ENCODE peak calls at places on chromosomes 13 and 19, in seven cellular contexts. J is HepG2, M is stomach, S is HCT116, O is breast epithelium, K is vagina, A is esophagus muscularis mucosa. X is an unnamed sample.

GRCh38 chr13:38755792-38756191 is 68.9 kb downstream of the FREM2 start:
- DNase-seq in J (no peak), M (peak), S (no peak), O (no peak), K (no peak), A (no peak), X (no peak)

GRCh38 chr19:46896076-46896794 is 35.4 kb downstream of the ARHGAP35 start:
- DNase-seq in J (no peak), M (no peak), S (no peak), O (no peak), K (no peak), A (no peak), X (no peak)

GRCh38 chr13:76455960-76456359 is 430.2 kb downstream of the KCTD12 start:
- DNase-seq in J (no peak), M (no peak), S (no peak), O (no peak), K (no peak), A (no peak), X (no peak)

GRCh38 chr13:111853766-111854165 is 213.2 kb upstream of the SOX1 start:
- DNase-seq in J (no peak), M (no peak), S (no peak), O (no peak), K (no peak), A (peak), X (no peak)

GRCh38 chr13:79405501-79405830 is 589 bp downstream of the RBM26 start:
- DNase-seq in J (no peak), M (no peak), S (no peak), O (no peak), K (no peak), A (no peak), X (no peak)

GRCh38 chr19:1307320-1307719 is 21.6 kb downstream of the EFNA2 start:
- DNase-seq in J (no peak), M (no peak), S (no peak), O (no peak), K (no peak), A (no peak), X (no peak)

GRCh38 chr19:8655340-8655709 is 24.9 kb downstream of the NFILZ start:
- DNase-seq in J (no peak), M (no peak), S (no peak), O (no peak), K (no peak), A (no peak), X (no peak)

GRCh38 chr13:41222259-41222852 is 28.0 kb upstream of the KBTBD7 start:
- DNase-seq in J (peak), M (peak), S (peak), O (no peak), K (no peak), A (no peak), X (peak)

GRCh38 chr13:21364357-21364756 is 94.7 kb downstream of the ZDHHC20 start:
- DNase-seq in J (no peak), M (no peak), S (no peak), O (no peak), K (no peak), A (peak), X (no peak)

GRCh38 chr13:43744630-43745029 is 42.1 kb downstream of the ENOX1 start:
- DNase-seq in J (no peak), M (no peak), S (no peak), O (no peak), K (no peak), A (no peak), X (no peak)

GRCh38 chr13:106349080-106349841 is 186.2 kb downstream of the EFNB2 start:
- DNase-seq in J (no peak), M (peak), S (peak), O (no peak), K (no peak), A (no peak), X (no peak)

GRCh38 chr19:55212447-55212846 is 3.1 kb upstream of the PTPRH start:
- DNase-seq in J (peak), M (no peak), S (peak), O (no peak), K (no peak), A (no peak), X (no peak)

GRCh38 chr13:95833126-95833525 is 156.2 kb downstream of the DNAJC3 start:
- DNase-seq in J (no peak), M (no peak), S (no peak), O (no peak), K (no peak), A (no peak), X (no peak)

GRCh38 chr19:3224346-3225325 is at the start of gene CELF5:
- DNase-seq in J (no peak), M (peak), S (no peak), O (peak), K (no peak), A (no peak), X (peak)

GRCh38 chr13:53778937-53779336 is 750.3 kb downstream of the OLFM4 start:
- DNase-seq in J (no peak), M (no peak), S (no peak), O (no peak), K (no peak), A (no peak), X (no peak)

GRCh38 chr13:87498681-87499080 is 172.5 kb upstream of the SLITRK5 start:
- DNase-seq in J (peak), M (no peak), S (no peak), O (no peak), K (no peak), A (no peak), X (no peak)

GRCh38 chr13:98775844-98776598 is 23.5 kb upstream of the SLC15A1 start:
- DNase-seq in J (peak), M (peak), S (peak), O (no peak), K (no peak), A (no peak), X (no peak)

GRCh38 chr19:531753-532571 is at the start of gene CDC34:
- DNase-seq in J (no peak), M (no peak), S (no peak), O (no peak), K (no peak), A (no peak), X (peak)

GRCh38 chr13:33800646-33801186 is 17.2 kb upstream of the RFC3 start:
- DNase-seq in J (no peak), M (no peak), S (no peak), O (no peak), K (no peak), A (no peak), X (no peak)

GRCh38 chr13:113448885-113449692 is 4.2 kb downstream of the ADPRHL1 start:
- DNase-seq in J (peak), M (peak), S (peak), O (peak), K (no peak), A (no peak), X (no peak)

GRCh38 chr13:104900186-104900817 is 1635.2 kb downstream of the EFNB2 start:
- DNase-seq in J (no peak), M (no peak), S (no peak), O (no peak), K (no peak), A (no peak), X (no peak)

GRCh38 chr19:48085077-48085476 is 25.5 kb downstream of the PLA2G4C start:
- DNase-seq in J (no peak), M (no peak), S (no peak), O (no peak), K (no peak), A (no peak), X (no peak)

GRCh38 chr19:2815923-2816322 is 3.7 kb upstream of the ZNF554 start:
- DNase-seq in J (no peak), M (no peak), S (no peak), O (no peak), K (no peak), A (no peak), X (no peak)

GRCh38 chr13:47628666-47629065 is 372.4 kb downstream of the SUCLA2 start:
- DNase-seq in J (no peak), M (no peak), S (no peak), O (no peak), K (no peak), A (no peak), X (no peak)

GRCh38 chr13:27634231-27634630 is 12.5 kb downstream of the POLR1D start:
- DNase-seq in J (no peak), M (no peak), S (no peak), O (peak), K (no peak), A (no peak), X (no peak)

GRCh38 chr13:66128201-66128600 is 1101.9 kb downstream of the PCDH9 start:
- DNase-seq in J (no peak), M (no peak), S (no peak), O (no peak), K (no peak), A (no peak), X (no peak)

GRCh38 chr13:31264146-31264545 is 64.4 kb downstream of the B3GLCT start:
- DNase-seq in J (no peak), M (no peak), S (no peak), O (no peak), K (no peak), A (no peak), X (no peak)

GRCh38 chr19:30088567-30088966 is 146.5 kb downstream of the URI1 start:
- DNase-seq in J (no peak), M (no peak), S (no peak), O (no peak), K (no peak), A (no peak), X (no peak)

GRCh38 chr19:58555369-58555885 is 522 bp upstream of the CHMP2A start:
- DNase-seq in J (no peak), M (no peak), S (no peak), O (no peak), K (no peak), A (no peak), X (no peak)

GRCh38 chr13:73998631-73999030 is 135.6 kb downstream of the KLF12 start:
- DNase-seq in J (no peak), M (no peak), S (no peak), O (no peak), K (no peak), A (no peak), X (no peak)

GRCh38 chr19:3094638-3095374 is 644 bp downstream of the GNA11 start:
- DNase-seq in J (no peak), M (no peak), S (no peak), O (no peak), K (no peak), A (no peak), X (no peak)

GRCh38 chr13:48009298-48009697 is 8.2 kb upstream of the SUCLA2 start:
- DNase-seq in J (peak), M (no peak), S (no peak), O (peak), K (no peak), A (no peak), X (no peak)

GRCh38 chr19:29587518-29587986 is 18.5 kb upstream of the POP4 start:
- DNase-seq in J (no peak), M (no peak), S (no peak), O (no peak), K (no peak), A (no peak), X (no peak)

GRCh38 chr19:12864721-12865715 is 16.2 kb downstream of the DNASE2 start:
- DNase-seq in J (peak), M (peak), S (no peak), O (no peak), K (no peak), A (no peak), X (no peak)

GRCh38 chr19:16889429-16889882 is 657 bp downstream of the F2RL3 start:
- DNase-seq in J (no peak), M (no peak), S (no peak), O (no peak), K (no peak), A (no peak), X (no peak)

GRCh38 chr19:54114340-54114826 is 1.1 kb downstream of the TFPT start:
- DNase-seq in J (no peak), M (peak), S (no peak), O (no peak), K (no peak), A (no peak), X (no peak)
- TF ChIP-seq POLR2AphosphoS5 in J (no peak), M (no peak), S (no peak), O (no peak), K (no peak), A (no peak), X (no peak)

GRCh38 chr19:10617409-10618121 is 7.8 kb upstream of the SLC44A2 start:
- DNase-seq in J (no peak), M (no peak), S (no peak), O (peak), K (no peak), A (no peak), X (no peak)
- TF ChIP-seq POLR2AphosphoS5 in J (no peak), M (no peak), S (no peak), O (peak), K (no peak), A (no peak), X (no peak)

GRCh38 chr13:24351423-24351822 is 42.0 kb downstream of the C1QTNF9 start:
- DNase-seq in J (no peak), M (no peak), S (no peak), O (no peak), K (no peak), A (peak), X (no peak)

GRCh38 chr13:24353736-24354135 is 44.4 kb downstream of the C1QTNF9 start:
- DNase-seq in J (no peak), M (no peak), S (no peak), O (no peak), K (no peak), A (peak), X (no peak)

GRCh38 chr13:24348385-24348784 is 39.0 kb downstream of the C1QTNF9 start:
- DNase-seq in J (no peak), M (no peak), S (no peak), O (no peak), K (no peak), A (peak), X (no peak)

GRCh38 chr13:24348797-24349515 is 39.6 kb downstream of the C1QTNF9 start:
- DNase-seq in J (no peak), M (peak), S (peak), O (no peak), K (no peak), A (peak), X (no peak)
- TF ChIP-seq POLR2AphosphoS5 in J (no peak), M (peak), S (peak), O (no peak), K (no peak), A (no peak), X (no peak)

GRCh38 chr19:38293281-38293680 is 10.8 kb upstream of the C19orf33 start:
- DNase-seq in J (no peak), M (no peak), S (no peak), O (no peak), K (no peak), A (no peak), X (no peak)

GRCh38 chr19:38294090-38294489 is 10.0 kb upstream of the C19orf33 start:
- DNase-seq in J (no peak), M (no peak), S (no peak), O (peak), K (no peak), A (no peak), X (no peak)

GRCh38 chr19:38303517-38304351 is at the start of gene C19orf33:
- DNase-seq in J (no peak), M (peak), S (peak), O (peak), K (no peak), A (no peak), X (no peak)

GRCh38 chr19:38304352-38304865 is 358 bp downstream of the C19orf33 start:
- DNase-seq in J (no peak), M (no peak), S (no peak), O (no peak), K (no peak), A (no peak), X (no peak)

DNA sequence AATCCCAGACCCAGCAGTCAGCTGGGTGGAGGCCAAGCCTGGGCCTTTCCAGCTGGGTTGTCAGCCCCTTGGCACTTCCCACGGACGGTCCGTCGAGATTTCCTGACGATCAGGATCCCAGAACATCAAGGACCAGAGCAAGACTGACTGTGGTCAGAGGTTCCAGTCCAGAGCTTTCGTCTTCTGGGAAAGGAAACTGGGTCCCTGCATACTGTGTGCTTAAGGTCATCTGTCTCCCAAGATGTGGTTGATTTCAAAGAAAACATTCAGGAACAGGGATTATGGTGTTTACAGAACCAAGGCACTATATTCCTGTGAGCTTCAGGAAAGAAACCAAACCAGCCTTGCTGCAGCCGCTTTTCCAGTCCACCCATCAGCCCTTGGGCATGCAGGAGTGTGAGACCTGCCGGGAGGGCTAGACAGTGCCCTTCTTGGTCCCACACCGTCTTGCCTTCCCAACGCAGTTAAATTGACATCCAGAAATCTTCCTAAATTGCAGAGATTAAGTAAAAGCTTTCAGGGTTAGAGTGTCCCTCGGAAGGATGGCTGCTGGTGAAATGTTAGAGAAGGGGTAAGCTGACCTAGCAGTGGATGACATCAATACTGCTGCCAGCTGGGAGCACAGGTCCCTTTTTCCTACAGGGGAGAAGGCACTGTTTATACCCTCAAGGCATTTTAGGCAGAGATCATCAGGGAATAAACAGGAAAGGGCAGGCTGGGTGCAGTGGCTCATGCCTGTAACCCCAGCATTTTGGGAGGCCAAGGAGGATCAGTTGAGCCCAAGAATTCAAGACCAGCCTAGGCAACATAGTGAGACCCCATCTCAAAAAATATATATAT is 5.0 kb upstream of the C19orf33 start:
- DNase-seq in J (no peak), M (no peak), S (no peak), O (no peak), K (no peak), A (no peak), X (no peak)
- TF ChIP-seq POLR2AphosphoS5 in J (no peak), M (peak), S (no peak), O (no peak), K (no peak), A (no peak), X (no peak)

GRCh38 chr19:45008554-45008953 is 7.3 kb downstream of the RELB start:
- DNase-seq in J (no peak), M (peak), S (no peak), O (no peak), K (no peak), A (no peak), X (no peak)
- TF ChIP-seq POLR2AphosphoS5 in J (no peak), M (no peak), S (no peak), O (no peak), K (no peak), A (no peak), X (peak)

DNA sequence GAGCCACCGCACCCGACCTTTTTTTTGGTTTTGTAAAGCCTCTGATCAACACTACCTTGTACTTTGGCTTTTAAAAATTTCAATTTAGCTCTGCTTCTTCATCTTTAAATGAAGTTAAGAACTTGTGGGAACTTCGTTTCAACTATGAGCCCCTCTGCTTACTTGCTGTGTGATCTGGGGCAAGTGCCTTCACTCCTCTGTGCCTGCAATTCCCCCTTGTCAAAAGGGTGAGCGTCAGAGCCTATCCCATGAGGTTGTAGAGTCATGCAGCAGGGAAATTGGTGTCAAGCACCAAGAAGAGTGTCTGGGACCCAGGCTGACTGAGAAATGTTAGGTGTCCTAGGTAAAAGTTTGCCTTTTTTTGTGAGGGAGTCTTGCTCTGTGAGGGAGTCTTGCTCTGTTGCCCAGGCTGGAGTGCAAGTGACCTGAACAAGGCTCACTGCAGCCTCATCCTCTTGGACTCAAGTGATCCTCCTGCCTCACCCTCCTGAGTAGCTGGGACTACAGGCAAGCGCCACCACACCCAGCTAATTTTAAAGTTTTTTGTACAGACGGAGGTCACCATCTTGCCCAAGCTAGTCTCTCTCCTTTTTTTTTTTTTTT is 5.7 kb downstream of the VASP start:
- DNase-seq in J (no peak), M (no peak), S (no peak), O (no peak), K (no peak), A (no peak), X (no peak)
- TF ChIP-seq POLR2AphosphoS5 in J (no peak), M (no peak), S (no peak), O (no peak), K (no peak), A (no peak), X (no peak)

DNA sequence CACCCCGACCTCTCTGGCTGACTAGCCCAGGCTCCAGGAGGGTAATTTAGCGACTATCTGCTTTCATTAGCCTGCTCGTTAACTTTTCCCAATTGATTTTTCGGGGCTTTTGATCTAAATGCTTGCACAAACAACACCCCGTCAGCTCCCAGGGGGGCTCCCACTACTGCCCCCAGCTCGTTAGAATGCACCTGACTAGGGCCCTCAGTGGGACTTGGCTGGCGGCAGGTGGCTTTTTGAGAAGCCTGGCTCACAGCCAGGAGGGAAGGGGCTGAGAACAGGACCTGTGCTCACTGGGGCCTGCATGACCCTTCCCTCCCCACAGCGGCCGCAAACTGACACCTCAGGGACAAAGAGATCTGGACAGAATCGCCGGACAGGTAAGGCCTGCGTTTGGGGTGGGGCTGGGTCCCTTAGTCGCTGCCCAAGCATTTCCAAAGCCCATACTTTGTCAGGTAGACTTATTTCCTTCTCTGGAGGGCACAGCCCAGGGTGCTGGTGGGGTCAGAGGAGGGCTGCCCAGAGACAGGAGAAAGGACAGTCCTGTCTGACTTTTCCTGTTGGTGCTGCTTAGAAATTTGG is 7.6 kb upstream of the CD79A start:
- DNase-seq in J (no peak), M (no peak), S (no peak), O (no peak), K (no peak), A (no peak), X (no peak)
- TF ChIP-seq POLR2AphosphoS5 in J (peak), M (no peak), S (no peak), O (no peak), K (no peak), A (no peak), X (peak)